ENCODE peak calls at places on chromosomes 16 and 17, in seven cellular contexts. L is OCI-LY7, K is PC-3, O is neural progenitor cell, P is HCT116, Z is MM.1S, Y is SK-N-SH. G is an unnamed sample. For H3K9me3, the result is how much of the 10 kb centered on the place peaks cover.

GRCh38 chr16:56807011-56807675 is 57.9 kb upstream of the SLC12A3 start:
- DNase-seq in P (no peak), Y (no peak), O (no peak), Z (no peak), L (no peak), K (peak), G (no peak)

GRCh38 chr16:23378921-23379320 is 74.1 kb downstream of the COG7 start:
- DNase-seq in Z (no peak), P (no peak), Y (no peak), O (no peak), K (no peak), L (no peak), G (no peak)

GRCh38 chr17:79057727-79058400 is 16.8 kb upstream of the ENGASE start:
- DNase-seq in P (no peak), Y (no peak), O (no peak), Z (no peak), K (no peak), L (no peak), G (no peak)

GRCh38 chr16:12459401-12459791 is 344.3 kb downstream of the CPPED1 start:
- DNase-seq in Y (no peak), P (no peak), O (no peak), K (no peak), Z (no peak), L (peak), G (no peak)

GRCh38 chr17:31787857-31788570 is 71.0 kb downstream of the COPRS start:
- DNase-seq in P (peak), O (no peak), Z (no peak), Y (no peak), K (peak), L (no peak), G (peak)

GRCh38 chr16:85328665-85329058 is 216.4 kb upstream of the CIBAR2 start:
- DNase-seq in P (no peak), O (peak), K (no peak), Z (no peak), Y (no peak), L (no peak), G (no peak)

GRCh38 chr17:60720763-60721531 is 43.3 kb downstream of the BCAS3 start:
- DNase-seq in K (peak), Y (peak), P (peak), L (peak), Z (peak), O (peak), G (peak)

GRCh38 chr17:10447035-10447931 is 22.1 kb downstream of the MYH4 start:
- DNase-seq in Y (no peak), K (no peak), L (no peak), O (no peak), Z (no peak), P (no peak), G (peak)

GRCh38 chr16:12214509-12214908 is 238.0 kb downstream of the SNX29 start:
- DNase-seq in L (no peak), O (peak), Y (no peak), P (no peak), K (no peak), Z (no peak), G (no peak)

GRCh38 chr17:48598727-48599126 is 5.1 kb upstream of the HOXB5 start:
- DNase-seq in O (no peak), K (no peak), L (no peak), P (no peak), Z (no peak), Y (no peak), G (no peak)

GRCh38 chr17:76593338-76593737 is 7.7 kb upstream of the ST6GALNAC2 start:
- DNase-seq in Y (no peak), L (no peak), Z (no peak), K (peak), P (peak), O (no peak), G (no peak)

GRCh38 chr17:19470529-19471261 is 59.7 kb downstream of the RNF112 start:
- DNase-seq in Z (no peak), K (no peak), L (no peak), Y (no peak), O (peak), P (no peak), G (peak)
- TF ChIP-seq EZH2phosphoT487 in Z (no peak), K (no peak), L (no peak), Y (no peak), O (no peak), P (no peak), G (no peak)

GRCh38 chr16:89332248-89333245 is 115.0 kb downstream of the ZNF778 start:
- DNase-seq in O (no peak), K (no peak), L (peak), Y (no peak), P (no peak), Z (no peak), G (no peak)

GRCh38 chr16:89335803-89336485 is 118.4 kb downstream of the ZNF778 start:
- DNase-seq in Z (peak), O (no peak), P (no peak), L (peak), K (no peak), Y (no peak), G (no peak)

GRCh38 chr16:89334050-89334449 is 116.5 kb downstream of the ZNF778 start:
- DNase-seq in L (no peak), Y (no peak), Z (no peak), K (no peak), O (no peak), P (no peak), G (no peak)

GRCh38 chr16:89334461-89334860 is 117.0 kb downstream of the ZNF778 start:
- DNase-seq in L (no peak), Y (no peak), O (no peak), P (no peak), Z (no peak), K (no peak), G (no peak)

DNA sequence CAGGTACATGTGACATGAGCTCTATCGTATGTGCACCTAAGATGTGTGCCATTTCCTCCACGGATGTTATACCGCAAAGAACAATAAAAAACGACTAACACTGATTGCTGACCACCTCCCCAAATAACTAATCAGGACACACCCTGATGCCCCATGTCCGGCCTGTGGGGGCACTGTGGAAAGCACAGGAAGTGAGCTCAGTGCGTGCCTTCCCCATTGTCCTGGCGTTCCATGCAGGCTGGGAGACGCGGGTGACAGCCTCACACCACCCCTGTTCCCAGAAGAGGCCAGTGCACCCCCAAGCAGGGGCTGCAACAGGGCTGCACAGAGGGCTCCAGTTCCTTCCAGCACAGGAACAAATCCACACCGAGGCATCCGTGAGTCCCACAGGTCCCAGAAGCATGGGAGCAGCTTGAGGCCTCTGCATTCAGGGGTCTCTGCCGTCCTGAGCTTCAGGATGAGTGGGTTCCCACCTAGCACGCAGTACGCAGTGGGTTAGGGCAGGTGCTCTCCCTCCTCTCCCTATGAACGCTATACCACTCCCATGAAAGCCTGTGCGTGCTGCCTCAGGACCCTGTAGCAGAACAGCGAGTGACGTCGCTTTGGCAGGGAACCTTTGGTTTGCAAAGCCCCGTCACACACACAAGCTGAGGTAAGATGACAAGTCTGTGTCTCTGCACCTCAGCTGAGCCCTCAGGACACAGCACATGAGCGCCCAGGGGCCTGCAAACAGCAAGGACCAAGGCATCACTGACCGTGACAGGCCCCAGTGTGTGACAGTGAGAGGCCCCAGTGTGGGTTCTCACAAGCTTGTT is 117.7 kb downstream of the ZNF778 start:
- DNase-seq in L (no peak), O (peak), Z (no peak), P (no peak), Y (no peak), K (no peak), G (no peak)
- TF ChIP-seq CTCF in L (no peak), O (peak), Z (no peak), P (peak), Y (no peak), K (peak), G (no peak)

GRCh38 chr16:75172578-75172977 is 24.3 kb downstream of the ZFP1 start:
- DNase-seq in L (no peak), Y (no peak), K (no peak), Z (no peak), O (no peak), P (no peak), G (no peak)

GRCh38 chr16:75175074-75175473 is 26.8 kb downstream of the ZFP1 start:
- DNase-seq in K (no peak), L (no peak), Z (no peak), P (no peak), O (no peak), Y (no peak), G (no peak)

DNA sequence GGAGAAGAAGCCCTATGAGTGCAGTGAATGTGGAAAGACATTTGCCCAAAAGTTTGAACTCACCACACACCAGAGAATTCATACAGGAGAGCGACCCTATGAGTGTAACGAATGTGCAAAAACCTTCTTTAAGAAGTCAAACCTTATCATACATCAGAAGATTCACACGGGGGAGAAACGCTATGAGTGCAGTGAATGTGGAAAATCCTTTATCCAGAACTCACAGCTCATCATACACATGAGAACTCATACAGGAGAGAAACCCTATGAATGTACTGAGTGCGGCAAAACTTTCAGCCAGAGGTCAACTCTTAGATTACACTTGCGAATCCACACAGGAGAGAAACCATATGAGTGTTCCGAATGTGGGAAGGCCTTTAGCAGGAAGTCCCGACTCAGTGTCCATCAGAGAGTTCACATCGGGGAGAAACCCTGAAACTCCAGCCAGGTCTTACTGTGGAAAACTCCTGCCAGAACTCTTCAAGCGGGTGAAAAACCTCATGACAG is 21.6 kb downstream of the ZFP1 start:
- DNase-seq in Z (no peak), K (no peak), O (no peak), Y (no peak), L (no peak), P (no peak), G (no peak)
- H3K9me3 ChIP-seq in Z (under half), K (under half), O (under half), Y (under half), L (half or more), P (under half), G (half or more)

GRCh38 chr16:8853150-8853549 is 15.7 kb downstream of the CARHSP1 start:
- DNase-seq in Y (no peak), Z (no peak), L (no peak), P (no peak), K (no peak), O (no peak), G (no peak)

GRCh38 chr16:8853611-8854010 is 15.2 kb downstream of the CARHSP1 start:
- DNase-seq in P (no peak), L (no peak), Y (no peak), Z (no peak), O (no peak), K (no peak), G (no peak)

GRCh38 chr16:8854298-8854948 is 14.4 kb downstream of the CARHSP1 start:
- DNase-seq in L (no peak), O (no peak), Y (no peak), Z (no peak), P (no peak), K (no peak), G (no peak)

GRCh38 chr16:8851761-8852403 is 16.9 kb downstream of the CARHSP1 start:
- DNase-seq in P (no peak), K (no peak), L (no peak), O (no peak), Z (no peak), Y (peak), G (no peak)

DNA sequence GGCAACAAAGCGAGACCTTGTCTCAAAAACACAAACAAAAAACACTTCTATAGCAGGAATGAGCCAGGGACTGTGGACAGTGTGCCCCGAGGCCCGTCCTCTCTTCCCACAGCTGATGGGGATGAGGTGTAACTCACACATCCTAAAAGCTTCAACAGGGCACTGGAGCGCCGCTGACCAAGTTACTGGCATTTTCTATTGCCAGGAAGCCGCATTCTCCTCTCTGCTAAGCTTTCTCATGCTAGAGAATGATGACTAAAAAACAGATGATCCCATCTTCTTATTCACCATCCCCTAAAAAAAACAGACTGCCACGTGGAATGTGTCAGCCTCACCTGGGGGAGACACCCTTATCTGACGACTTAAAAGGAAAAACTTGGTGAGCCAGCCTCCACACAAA is 16.3 kb downstream of the CARHSP1 start:
- DNase-seq in K (no peak), L (no peak), Z (no peak), Y (no peak), O (no peak), P (no peak), G (no peak)
- TF ChIP-seq EZH2phosphoT487 in K (no peak), L (no peak), Z (no peak), Y (no peak), O (no peak), P (no peak), G (no peak)

GRCh38 chr16:86929149-86929871 is 351.0 kb downstream of the FOXL1 start:
- DNase-seq in L (no peak), O (no peak), K (no peak), P (no peak), Z (no peak), Y (no peak), G (peak)

GRCh38 chr16:86932130-86932982 is 354.0 kb downstream of the FOXL1 start:
- DNase-seq in K (no peak), O (no peak), P (no peak), Z (no peak), Y (no peak), L (no peak), G (no peak)

GRCh38 chr16:86930001-86930400 is 351.7 kb downstream of the FOXL1 start:
- DNase-seq in Z (no peak), K (no peak), P (no peak), L (no peak), Y (no peak), O (no peak), G (no peak)

GRCh38 chr16:86930663-86931062 is 352.3 kb downstream of the FOXL1 start:
- DNase-seq in Y (no peak), Z (no peak), K (no peak), L (no peak), P (no peak), O (no peak), G (no peak)

DNA sequence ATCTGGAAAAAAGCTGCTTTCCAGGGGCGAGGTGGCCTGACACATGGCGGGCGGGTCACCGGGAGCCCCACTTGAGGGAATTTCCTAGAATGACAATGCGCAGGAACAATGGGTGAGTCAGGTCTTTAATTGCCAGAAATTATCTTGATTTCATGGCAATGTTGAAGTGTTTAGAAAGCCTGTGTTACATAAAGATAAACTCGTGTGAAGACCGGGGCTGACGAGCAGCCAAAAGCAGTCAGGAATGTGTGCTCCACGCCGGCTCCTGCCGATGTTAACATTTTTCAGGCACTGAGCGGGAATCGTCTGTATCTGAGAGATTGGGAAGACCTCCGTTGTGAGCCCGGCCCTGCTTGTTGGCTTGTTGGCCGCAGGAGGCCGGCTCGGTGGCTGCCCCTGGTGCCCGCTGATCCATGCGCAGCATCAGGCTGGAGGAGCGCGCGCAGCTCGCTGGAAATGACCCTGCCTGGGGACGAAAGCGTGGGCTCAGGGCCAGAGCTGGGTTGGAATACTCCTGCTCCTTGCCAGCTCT is 353.1 kb downstream of the FOXL1 start:
- DNase-seq in P (no peak), Z (no peak), L (no peak), K (peak), O (no peak), Y (no peak), G (peak)
- TF ChIP-seq CTCF in P (no peak), Z (no peak), L (no peak), K (no peak), O (no peak), Y (no peak), G (no peak)

G was measured in hepatocyte.